ENCODE peak calls at places on chromosome 18, in six cellular contexts. One of them, this sample, is unnamed. For H3K4me1, the result is how much of the 10 kb centered on the place peaks cover.

GRCh38 chr18:73365018-73365417 is 497.2 kb upstream of the NETO1 start:
- DNase-seq in HCT116: no peak
- DNase-seq in lung: no peak
- DNase-seq in RWPE2: no peak
- DNase-seq in thoracic aorta: no peak
- DNase-seq in left lung: no peak
- DNase-seq in this sample: no peak

GRCh38 chr18:49756671-49757362 is 56.5 kb downstream of the ACAA2 start:
- DNase-seq in lung: no peak
- DNase-seq in thoracic aorta: no peak
- DNase-seq in HCT116: no peak
- DNase-seq in RWPE2: no peak
- DNase-seq in left lung: no peak
- DNase-seq in this sample: no peak

GRCh38 chr18:495452-495851 is 5.0 kb downstream of the COLEC12 start:
- DNase-seq in HCT116: no peak
- DNase-seq in RWPE2: no peak
- DNase-seq in left lung: no peak
- DNase-seq in thoracic aorta: no peak
- DNase-seq in lung: no peak
- DNase-seq in this sample: no peak

GRCh38 chr18:62490967-62491366 is 31.9 kb upstream of the ZCCHC2 start:
- DNase-seq in left lung: no peak
- DNase-seq in thoracic aorta: no peak
- DNase-seq in RWPE2: no peak
- DNase-seq in lung: no peak
- DNase-seq in HCT116: no peak
- DNase-seq in this sample: no peak

GRCh38 chr18:59539108-59539507 is 158.1 kb downstream of the CCBE1 start:
- DNase-seq in lung: no peak
- DNase-seq in RWPE2: no peak
- DNase-seq in left lung: no peak
- DNase-seq in thoracic aorta: no peak
- DNase-seq in HCT116: no peak
- DNase-seq in this sample: no peak

GRCh38 chr18:36592282-36592681 is 236.5 kb downstream of the TPGS2 start:
- DNase-seq in thoracic aorta: no peak
- DNase-seq in RWPE2: no peak
- DNase-seq in lung: no peak
- DNase-seq in left lung: no peak
- DNase-seq in HCT116: no peak
- DNase-seq in this sample: no peak

GRCh38 chr18:42473611-42474010 is 518.6 kb downstream of the PIK3C3 start:
- DNase-seq in thoracic aorta: no peak
- DNase-seq in HCT116: no peak
- DNase-seq in left lung: no peak
- DNase-seq in lung: no peak
- DNase-seq in RWPE2: no peak
- DNase-seq in this sample: no peak

GRCh38 chr18:3294435-3295080 is 32.6 kb downstream of the MYL12B start:
- DNase-seq in left lung: no peak
- DNase-seq in thoracic aorta: no peak
- DNase-seq in HCT116: no peak
- DNase-seq in RWPE2: no peak
- DNase-seq in lung: no peak
- DNase-seq in this sample: no peak

GRCh38 chr18:23493654-23494053 is 9.7 kb upstream of the RMC1 start:
- DNase-seq in thoracic aorta: no peak
- DNase-seq in RWPE2: no peak
- DNase-seq in left lung: no peak
- DNase-seq in lung: no peak
- DNase-seq in HCT116: no peak
- DNase-seq in this sample: no peak

GRCh38 chr18:61360440-61361383 is 27.5 kb downstream of the CDH20 start:
- DNase-seq in thoracic aorta: no peak
- DNase-seq in RWPE2: no peak
- DNase-seq in left lung: no peak
- DNase-seq in lung: no peak
- DNase-seq in HCT116: no peak
- DNase-seq in this sample: no peak

GRCh38 chr18:6679201-6679600 is 50.3 kb upstream of the ARHGAP28 start:
- DNase-seq in thoracic aorta: no peak
- DNase-seq in HCT116: no peak
- DNase-seq in lung: no peak
- DNase-seq in RWPE2: no peak
- DNase-seq in left lung: no peak
- DNase-seq in this sample: no peak

GRCh38 chr18:3869848-3870247 is 419.9 kb downstream of the TGIF1 start:
- DNase-seq in RWPE2: no peak
- DNase-seq in lung: no peak
- DNase-seq in HCT116: peak
- DNase-seq in thoracic aorta: no peak
- DNase-seq in left lung: no peak
- DNase-seq in this sample: no peak

DNA sequence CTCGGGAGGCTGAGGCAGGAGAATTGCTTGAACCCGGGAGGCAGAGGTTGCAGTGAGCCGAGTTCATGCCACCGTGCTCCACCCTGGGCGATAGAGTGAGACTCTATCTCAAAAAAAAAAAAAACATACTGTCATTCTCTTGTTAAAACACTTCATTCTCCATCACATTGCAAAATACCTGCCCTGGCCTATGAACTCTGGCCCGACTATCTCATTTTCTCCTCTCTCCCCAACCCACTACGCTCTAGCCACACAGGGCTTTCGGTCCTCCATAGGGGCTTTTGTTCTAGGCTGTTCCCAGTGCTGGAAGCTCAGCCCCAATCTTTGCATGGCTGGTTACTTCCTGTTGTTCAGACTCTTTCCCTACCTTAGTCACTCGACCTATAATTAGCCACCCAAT is 10.3 kb downstream of the CEP76 start:
- DNase-seq in lung: no peak
- DNase-seq in thoracic aorta: no peak
- DNase-seq in RWPE2: no peak
- DNase-seq in HCT116: no peak
- DNase-seq in left lung: no peak
- DNase-seq in this sample: no peak
- H3K4me3 ChIP-seq in lung: no peak
- H3K4me3 ChIP-seq in thoracic aorta: no peak
- H3K4me3 ChIP-seq in RWPE2: no peak
- H3K4me3 ChIP-seq in HCT116: no peak
- H3K4me3 ChIP-seq in left lung: no peak
- H3K4me3 ChIP-seq in this sample: no peak

GRCh38 chr18:12335503-12335902 is 27.5 kb downstream of the TUBB6 start:
- DNase-seq in left lung: no peak
- DNase-seq in thoracic aorta: no peak
- DNase-seq in lung: no peak
- DNase-seq in HCT116: no peak
- DNase-seq in RWPE2: no peak
- DNase-seq in this sample: no peak

GRCh38 chr18:12336887-12337286 is 28.8 kb downstream of the TUBB6 start:
- DNase-seq in left lung: no peak
- DNase-seq in HCT116: no peak
- DNase-seq in thoracic aorta: no peak
- DNase-seq in RWPE2: no peak
- DNase-seq in lung: no peak
- DNase-seq in this sample: no peak

GRCh38 chr18:12334280-12335262 is 26.5 kb downstream of the TUBB6 start:
- DNase-seq in thoracic aorta: no peak
- DNase-seq in RWPE2: no peak
- DNase-seq in HCT116: no peak
- DNase-seq in left lung: no peak
- DNase-seq in lung: no peak
- DNase-seq in this sample: peak

GRCh38 chr18:12338382-12338781 is 30.3 kb downstream of the TUBB6 start:
- DNase-seq in RWPE2: no peak
- DNase-seq in thoracic aorta: no peak
- DNase-seq in lung: no peak
- DNase-seq in left lung: no peak
- DNase-seq in HCT116: no peak
- DNase-seq in this sample: no peak

GRCh38 chr18:12336251-12336650 is 28.2 kb downstream of the TUBB6 start:
- DNase-seq in HCT116: no peak
- DNase-seq in left lung: no peak
- DNase-seq in thoracic aorta: no peak
- DNase-seq in RWPE2: no peak
- DNase-seq in lung: no peak
- DNase-seq in this sample: no peak
- H3K4me1 ChIP-seq in HCT116: under half
- H3K4me1 ChIP-seq in left lung: under half
- H3K4me1 ChIP-seq in thoracic aorta: under half
- H3K4me1 ChIP-seq in RWPE2: under half
- H3K4me1 ChIP-seq in lung: under half
- H3K4me1 ChIP-seq in this sample: under half

GRCh38 chr18:21660078-21660477 is 44.5 kb downstream of the ABHD3 start:
- DNase-seq in thoracic aorta: no peak
- DNase-seq in HCT116: no peak
- DNase-seq in lung: no peak
- DNase-seq in left lung: no peak
- DNase-seq in RWPE2: no peak
- DNase-seq in this sample: no peak

GRCh38 chr18:21663615-21664014 is 41.0 kb downstream of the ABHD3 start:
- DNase-seq in thoracic aorta: no peak
- DNase-seq in RWPE2: no peak
- DNase-seq in HCT116: no peak
- DNase-seq in lung: no peak
- DNase-seq in left lung: no peak
- DNase-seq in this sample: peak

GRCh38 chr18:21664069-21664468 is 40.5 kb downstream of the ABHD3 start:
- DNase-seq in left lung: no peak
- DNase-seq in HCT116: no peak
- DNase-seq in lung: no peak
- DNase-seq in RWPE2: no peak
- DNase-seq in thoracic aorta: no peak
- DNase-seq in this sample: no peak

GRCh38 chr18:21662591-21662990 is 42.0 kb downstream of the ABHD3 start:
- DNase-seq in thoracic aorta: no peak
- DNase-seq in lung: no peak
- DNase-seq in left lung: no peak
- DNase-seq in HCT116: no peak
- DNase-seq in RWPE2: no peak
- DNase-seq in this sample: no peak
- H3K27ac ChIP-seq in thoracic aorta: no peak
- H3K27ac ChIP-seq in lung: no peak
- H3K27ac ChIP-seq in left lung: no peak
- H3K27ac ChIP-seq in HCT116: no peak
- H3K27ac ChIP-seq in RWPE2: no peak
- H3K27ac ChIP-seq in this sample: no peak

DNA sequence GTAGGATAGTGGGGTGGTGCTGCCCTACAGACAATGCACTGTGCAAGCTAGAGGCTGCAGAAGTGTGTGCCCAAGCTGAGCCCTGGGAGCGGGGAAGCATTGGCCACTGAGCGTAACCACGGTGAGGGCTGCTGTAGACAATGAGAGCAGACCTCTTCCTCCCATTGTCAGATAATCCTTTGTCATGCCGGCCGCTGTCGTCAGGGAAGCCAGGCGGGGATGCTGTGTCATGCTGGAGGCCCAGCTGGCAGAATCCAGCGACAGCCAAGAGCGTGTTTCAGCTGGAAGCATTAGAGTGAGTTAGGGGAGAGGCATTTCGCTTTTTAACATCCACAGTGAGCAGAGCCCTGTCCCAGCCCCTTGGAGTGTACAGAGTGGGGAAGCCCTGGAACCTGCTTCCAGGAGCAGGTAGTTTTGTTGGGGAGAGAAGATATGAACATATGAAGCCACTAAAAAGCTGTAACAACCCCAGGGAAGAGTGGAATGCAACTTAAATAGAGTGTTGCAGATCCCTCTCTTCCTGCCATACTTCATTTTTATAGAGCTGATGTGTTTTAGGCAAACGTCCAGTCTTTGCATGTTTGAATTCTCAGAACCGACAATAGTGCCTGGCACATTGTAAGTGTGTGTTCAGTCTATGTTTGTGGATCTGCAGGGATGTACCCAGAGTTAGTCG is 7.0 kb downstream of the CTIF start:
- DNase-seq in left lung: peak
- DNase-seq in RWPE2: no peak
- DNase-seq in thoracic aorta: peak
- DNase-seq in HCT116: no peak
- DNase-seq in lung: peak
- DNase-seq in this sample: peak
- H3K4me3 ChIP-seq in left lung: no peak
- H3K4me3 ChIP-seq in RWPE2: no peak
- H3K4me3 ChIP-seq in thoracic aorta: peak
- H3K4me3 ChIP-seq in HCT116: no peak
- H3K4me3 ChIP-seq in lung: no peak
- H3K4me3 ChIP-seq in this sample: no peak